ENCODE peak calls at places on chromosome 12, in six cellular contexts. K is IMR-90, Y is H9, N is neuronal stem cell, H is H1, L is mesenchymal stem cell. M is an unnamed sample.

GRCh38 chr12:14260011-14260993 is 105.2 kb upstream of the ATF7IP start:
- DNase-seq in N (peak), K (peak), Y (peak), L (peak), H (peak), M (peak)

GRCh38 chr12:127731657-127732056 is 535.3 kb upstream of the TMEM132C start:
- DNase-seq in L (no peak), Y (no peak), H (no peak), K (no peak), N (no peak), M (no peak)

GRCh38 chr12:96219700-96220206 is 25.6 kb downstream of the ELK3 start:
- DNase-seq in N (no peak), K (peak), Y (peak), H (no peak), L (peak), M (peak)

GRCh38 chr12:138898-139534 is 72.4 kb downstream of the IQSEC3 start:
- DNase-seq in K (peak), L (no peak), N (no peak), H (peak), Y (peak), M (no peak)

GRCh38 chr12:49560695-49561094 is 7.2 kb downstream of the MCRS1 start:
- DNase-seq in K (no peak), N (no peak), Y (no peak), L (no peak), H (no peak), M (no peak)

GRCh38 chr12:28360253-28360652 is 170.0 kb downstream of the CCDC91 start:
- DNase-seq in H (no peak), Y (no peak), K (no peak), L (no peak), N (no peak), M (no peak)

GRCh38 chr12:119710374-119710773 is 42.4 kb downstream of the PRKAB1 start:
- DNase-seq in H (no peak), L (no peak), Y (no peak), K (no peak), N (no peak), M (no peak)

GRCh38 chr12:126027816-126028215 is 962.6 kb downstream of the AACS start:
- DNase-seq in K (no peak), H (no peak), N (no peak), L (no peak), Y (no peak), M (no peak)

GRCh38 chr12:74780458-74781241 is 243.0 kb downstream of the ATXN7L3B start:
- DNase-seq in N (no peak), K (peak), H (no peak), Y (no peak), L (peak), M (no peak)

GRCh38 chr12:62252576-62252975 is 7.6 kb upstream of the USP15 start:
- DNase-seq in H (no peak), Y (no peak), L (peak), K (peak), N (no peak), M (no peak)

GRCh38 chr12:124928095-124928911 is 13.9 kb upstream of the UBC start:
- DNase-seq in H (no peak), K (peak), L (no peak), Y (peak), N (no peak), M (peak)

GRCh38 chr12:12384601-12385321 is 27.9 kb downstream of the BORCS5 start:
- DNase-seq in N (no peak), L (no peak), Y (peak), H (no peak), K (no peak), M (no peak)

GRCh38 chr12:123427036-123427769 is 9.3 kb downstream of the RILPL2 start:
- DNase-seq in N (no peak), L (no peak), H (no peak), Y (no peak), K (no peak), M (no peak)

GRCh38 chr12:123436017-123436964 is at the start of gene RILPL2:
- DNase-seq in Y (peak), K (peak), N (peak), H (peak), L (peak), M (peak)

GRCh38 chr12:123435636-123436016 is 858 bp downstream of the RILPL2 start:
- DNase-seq in L (no peak), N (no peak), K (no peak), H (no peak), Y (no peak), M (no peak)

GRCh38 chr12:123433615-123434014 is 2.9 kb downstream of the RILPL2 start:
- DNase-seq in H (no peak), L (no peak), K (no peak), Y (no peak), N (no peak), M (no peak)

GRCh38 chr12:123431951-123432886 is 4.3 kb downstream of the RILPL2 start:
- DNase-seq in L (no peak), K (no peak), Y (no peak), H (no peak), N (no peak), M (peak)
- H3K9ac ChIP-seq in L (no peak), K (no peak), Y (no peak), H (no peak), N (no peak), M (no peak)

GRCh38 chr12:122421263-122421814 is 1.1 kb downstream of the CLIP1 start:
- DNase-seq in L (peak), K (peak), N (no peak), H (no peak), Y (no peak), M (peak)
- H4K8ac ChIP-seq in L (peak), K (peak), N (no peak), H (no peak), Y (no peak), M (peak)

GRCh38 chr12:6980075-6980474 is 9.4 kb downstream of the EMG1 start:
- DNase-seq in K (no peak), L (no peak), Y (no peak), N (no peak), H (no peak), M (no peak)

GRCh38 chr12:6979453-6979852 is 8.7 kb downstream of the EMG1 start:
- DNase-seq in N (no peak), H (no peak), L (no peak), K (no peak), Y (no peak), M (no peak)

GRCh38 chr12:6977653-6978052 is 6.9 kb downstream of the EMG1 start:
- DNase-seq in L (no peak), Y (no peak), H (no peak), N (no peak), K (no peak), M (no peak)

GRCh38 chr12:6978188-6978986 is 7.7 kb downstream of the EMG1 start:
- DNase-seq in L (no peak), K (no peak), H (no peak), Y (no peak), N (no peak), M (no peak)

DNA sequence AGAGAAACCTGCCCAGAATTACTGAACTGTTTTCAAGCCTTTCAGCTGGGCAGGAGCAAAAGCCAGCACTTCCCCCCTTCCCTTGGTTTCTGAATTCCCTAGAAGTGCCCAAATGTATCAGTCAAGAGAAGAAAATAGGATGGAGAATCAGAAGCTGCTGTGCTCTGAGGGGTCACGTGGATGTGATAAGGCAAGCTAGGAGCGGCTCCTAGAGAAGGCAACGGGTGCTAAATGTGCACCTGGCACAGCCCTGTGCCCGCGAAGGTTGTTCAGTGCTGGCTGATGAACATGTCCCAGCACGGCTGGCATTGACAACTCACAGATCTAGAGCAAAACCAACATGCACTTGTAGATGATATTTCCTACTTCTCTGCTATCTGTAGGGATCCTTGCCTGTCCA is 8.3 kb downstream of the EMG1 start:
- DNase-seq in H (no peak), Y (no peak), K (no peak), L (no peak), N (no peak), M (no peak)
- H4K91ac ChIP-seq in H (no peak), Y (no peak), K (no peak), L (no peak), N (no peak), M (no peak)

DNA sequence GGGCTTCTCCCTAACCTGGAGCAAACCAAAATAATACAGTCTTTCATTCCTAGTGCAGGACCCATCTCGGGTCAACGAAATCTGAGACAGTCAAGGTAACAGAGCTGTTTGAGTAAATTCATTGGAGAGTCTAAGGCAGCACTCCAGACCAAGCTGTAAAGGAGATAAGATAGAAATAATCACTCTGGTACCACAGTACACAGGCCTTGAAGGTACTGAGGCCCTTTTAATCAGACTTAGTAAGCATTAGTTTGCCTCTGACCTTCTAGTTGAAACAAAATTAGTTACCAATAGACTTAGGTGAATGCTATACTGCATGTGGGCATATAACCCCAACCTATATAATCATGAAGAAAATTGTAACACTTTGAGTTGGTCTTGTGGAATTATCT is 54.4 kb upstream of the BICD1 start:
- DNase-seq in L (no peak), K (no peak), Y (no peak), N (no peak), H (no peak), M (no peak)
- H3K9ac ChIP-seq in L (no peak), K (no peak), Y (no peak), N (no peak), H (no peak), M (no peak)

GRCh38 chr12:51951199-51951842 is at the start of gene ACVR1B:
- DNase-seq in Y (peak), N (peak), K (peak), H (peak), L (peak), M (peak)
- H4K8ac ChIP-seq in Y (no peak), N (no peak), K (peak), H (peak), L (peak), M (peak)

GRCh38 chr12:131528144-131528543 is 182.7 kb upstream of the SFSWAP start:
- DNase-seq in Y (no peak), K (no peak), L (no peak), N (no peak), H (no peak), M (no peak)
- H4K91ac ChIP-seq in Y (no peak), K (no peak), L (no peak), N (no peak), H (no peak), M (no peak)

DNA sequence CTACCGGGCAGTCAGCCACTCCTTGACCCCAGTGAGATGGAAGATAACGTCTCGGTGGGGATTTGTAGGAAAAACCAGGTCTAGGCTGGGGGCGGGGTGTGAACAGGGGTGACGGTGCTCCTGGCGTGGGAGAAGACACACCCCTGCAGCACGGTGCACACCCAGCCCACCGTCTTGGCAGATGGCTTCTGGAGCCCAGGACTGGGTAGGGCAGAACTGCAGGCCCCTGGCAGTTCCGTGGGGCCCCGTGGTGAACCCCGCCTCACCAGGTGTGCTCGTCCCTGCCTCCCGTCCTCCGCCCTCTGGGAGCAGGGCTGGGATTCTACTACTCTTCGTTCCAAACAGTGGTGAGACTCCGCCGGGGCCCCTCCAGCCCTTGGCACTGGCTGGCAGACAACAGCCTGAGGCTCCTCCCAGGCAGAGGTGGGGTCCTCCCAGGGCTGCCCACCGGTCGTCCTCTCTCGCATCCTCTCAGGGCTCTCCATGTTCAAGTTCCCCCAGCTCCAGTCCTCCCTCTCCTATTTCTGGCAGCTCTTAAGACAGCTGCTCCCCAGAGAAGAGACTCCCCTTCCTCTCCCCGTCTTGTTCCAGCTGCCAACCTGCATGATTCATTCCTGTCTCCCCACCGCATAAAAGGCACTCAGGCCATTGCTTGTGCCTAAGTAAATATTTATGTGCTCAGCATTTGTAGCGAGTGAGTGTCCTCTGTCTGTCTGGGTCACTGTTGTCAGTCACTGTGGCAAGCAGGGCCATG is 75.4 kb downstream of the FBXL14 start:
- DNase-seq in H (no peak), K (peak), L (peak), Y (peak), N (no peak), M (no peak)
- H3K9ac ChIP-seq in H (no peak), K (no peak), L (no peak), Y (no peak), N (no peak), M (no peak)

DNA sequence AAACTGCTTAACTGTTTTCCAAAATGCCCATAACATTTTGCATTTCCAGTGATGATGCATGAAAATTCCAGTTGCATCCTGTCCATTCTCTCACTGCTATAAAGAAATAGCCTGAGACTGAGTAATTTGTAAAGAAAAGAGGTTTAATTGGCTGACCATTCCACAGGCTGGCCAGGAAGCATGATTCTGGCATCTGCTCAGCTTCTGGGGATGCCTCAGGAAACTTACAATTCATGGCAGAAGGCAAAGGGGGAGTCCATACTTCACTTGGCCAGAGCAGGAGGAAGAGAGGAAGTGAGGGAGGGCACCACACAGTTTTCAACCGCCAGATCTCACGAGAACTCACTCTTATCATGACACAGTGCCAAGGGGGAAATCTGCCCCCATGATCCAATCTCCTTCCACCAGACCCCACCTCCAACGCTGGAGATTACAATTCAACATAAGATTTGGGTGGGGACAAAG is 18.2 kb upstream of the CLEC2D start:
- DNase-seq in Y (no peak), H (no peak), L (peak), K (peak), N (no peak), M (no peak)
- H4K8ac ChIP-seq in Y (no peak), H (no peak), L (peak), K (peak), N (no peak), M (peak)

M was measured in trophoblast cell.